ENCODE peak calls at places on chromosomes 7 and 10, in eight cellular contexts. D is upper lobe of right lung; E is naive thymus-derived CD4-positive, alpha-beta T cell; N is breast epithelium; B is CD8-positive, alpha-beta T cell; V is mesenchymal stem cell; R is RWPE1; C is fibroblast of lung. A is an unnamed sample.

GRCh38 chr7:76326646-76327233 is 24.3 kb downstream of the HSPB1 start:
- DNase-seq in B (no peak), R (no peak), E (no peak), V (peak), C (peak), N (no peak), D (no peak), A (no peak)

GRCh38 chr10:23099816-23100215 is 4.4 kb downstream of the MSRB2 start:
- DNase-seq in C (peak), V (no peak), D (no peak), E (no peak), N (no peak), B (no peak), R (no peak), A (no peak)

GRCh38 chr10:22617516-22617915 is 96.9 kb downstream of the PIP4K2A start:
- DNase-seq in C (no peak), D (no peak), V (peak), B (no peak), N (no peak), R (no peak), E (no peak), A (no peak)

GRCh38 chr10:14834588-14834987 is 3.2 kb downstream of the CDNF start:
- DNase-seq in R (no peak), E (no peak), N (no peak), C (no peak), V (no peak), B (no peak), D (no peak), A (no peak)

GRCh38 chr7:151119055-151119415 is 32.8 kb downstream of the AGAP3 start:
- DNase-seq in E (no peak), D (no peak), V (no peak), B (no peak), C (no peak), R (no peak), N (no peak), A (no peak)

GRCh38 chr10:44984671-44985101 is 6.1 kb upstream of the DEPP1 start:
- DNase-seq in R (no peak), E (no peak), D (no peak), C (no peak), B (no peak), V (no peak), N (no peak), A (peak)

GRCh38 chr10:43230909-43231522 is 35.8 kb downstream of the RASGEF1A start:
- DNase-seq in C (no peak), V (no peak), B (peak), E (no peak), D (peak), R (no peak), N (no peak), A (peak)

GRCh38 chr10:642186-642890 is 47.1 kb downstream of the DIP2C start:
- DNase-seq in V (no peak), D (peak), E (no peak), R (peak), C (no peak), N (no peak), B (no peak), A (peak)

GRCh38 chr10:1400129-1400865 is 337.0 kb downstream of the ADARB2 start:
- DNase-seq in N (no peak), B (no peak), V (no peak), R (no peak), C (no peak), D (no peak), E (no peak), A (no peak)

GRCh38 chr7:67753891-67754290 is 757.3 kb downstream of the TYW1 start:
- DNase-seq in B (no peak), E (no peak), C (peak), V (no peak), R (no peak), D (no peak), N (no peak), A (no peak)

GRCh38 chr7:37215524-37215923 is 233.1 kb downstream of the ELMO1 start:
- DNase-seq in C (no peak), V (no peak), R (no peak), N (no peak), E (no peak), D (no peak), B (no peak), A (no peak)

GRCh38 chr7:2231992-2232765 is 566 bp downstream of the MAD1L1 start:
- DNase-seq in V (peak), N (no peak), R (no peak), E (peak), C (peak), B (peak), D (no peak), A (no peak)

GRCh38 chr7:19116121-19117080 is 1.0 kb downstream of the TWIST1 start:
- DNase-seq in V (peak), D (peak), B (no peak), N (no peak), E (no peak), C (peak), R (peak), A (peak)

GRCh38 chr7:19112290-19113000 is 5.0 kb downstream of the TWIST1 start:
- DNase-seq in R (no peak), D (no peak), V (peak), N (no peak), C (peak), E (no peak), B (no peak), A (peak)

GRCh38 chr7:19113001-19113349 is 4.5 kb downstream of the TWIST1 start:
- DNase-seq in C (no peak), N (no peak), B (no peak), V (no peak), D (no peak), R (no peak), E (no peak), A (no peak)

GRCh38 chr7:19113855-19114590 is 3.4 kb downstream of the TWIST1 start:
- DNase-seq in R (peak), E (no peak), D (no peak), C (peak), N (no peak), B (no peak), V (peak), A (no peak)

DNA sequence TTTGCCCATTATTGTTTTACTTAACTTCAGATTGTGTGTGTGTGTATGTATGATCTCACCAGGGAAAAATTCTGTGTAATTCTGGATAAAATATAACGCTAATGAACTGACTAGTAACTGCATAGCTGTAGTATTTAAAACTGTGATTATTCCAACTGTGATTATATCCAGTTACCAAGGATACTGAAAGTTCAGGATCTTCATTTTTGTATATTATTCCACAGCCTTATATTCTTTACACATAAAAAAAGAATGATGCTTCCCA is 2.9 kb downstream of the TWIST1 start:
- DNase-seq in C (peak), D (no peak), B (no peak), R (no peak), V (peak), E (no peak), N (no peak), A (no peak)
- H3K27ac ChIP-seq in C (no peak), D (no peak), B (no peak), R (no peak), V (no peak), E (no peak), N (peak), A (no peak)

DNA sequence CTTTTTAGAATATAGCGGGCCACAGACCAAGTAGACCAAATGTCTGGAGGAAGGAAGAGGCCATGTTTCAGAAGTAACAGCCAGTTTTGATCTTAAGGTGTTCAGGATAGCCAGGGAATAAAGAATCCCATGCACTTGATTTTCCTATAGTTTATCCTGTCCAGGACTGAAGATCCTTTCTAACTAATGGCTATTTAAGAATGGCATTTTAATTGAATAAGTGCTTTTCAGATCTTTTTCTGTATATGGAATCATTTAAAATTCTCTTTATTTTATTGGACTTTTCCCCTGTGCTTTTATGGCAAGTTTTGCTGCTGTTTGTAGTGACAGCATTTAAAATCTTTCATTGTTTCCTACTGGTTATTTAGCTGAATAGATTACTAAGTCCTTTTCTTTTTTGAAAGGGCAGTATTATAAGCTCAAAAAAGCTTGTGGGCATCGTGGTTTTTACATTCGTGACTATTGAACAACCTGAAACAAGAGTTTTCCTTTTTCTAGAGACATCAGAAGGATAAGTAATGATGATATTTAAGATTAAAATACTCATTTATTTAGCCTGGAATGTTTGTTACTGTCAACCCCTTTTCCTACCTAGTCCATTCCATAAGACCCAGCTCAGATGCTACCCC is 2.4 kb downstream of the INPP5F start:
- DNase-seq in E (no peak), R (no peak), N (no peak), V (no peak), D (no peak), B (no peak), C (no peak), A (no peak)
- H3K27ac ChIP-seq in E (no peak), R (no peak), N (no peak), V (no peak), D (no peak), B (no peak), C (no peak), A (peak)

DNA sequence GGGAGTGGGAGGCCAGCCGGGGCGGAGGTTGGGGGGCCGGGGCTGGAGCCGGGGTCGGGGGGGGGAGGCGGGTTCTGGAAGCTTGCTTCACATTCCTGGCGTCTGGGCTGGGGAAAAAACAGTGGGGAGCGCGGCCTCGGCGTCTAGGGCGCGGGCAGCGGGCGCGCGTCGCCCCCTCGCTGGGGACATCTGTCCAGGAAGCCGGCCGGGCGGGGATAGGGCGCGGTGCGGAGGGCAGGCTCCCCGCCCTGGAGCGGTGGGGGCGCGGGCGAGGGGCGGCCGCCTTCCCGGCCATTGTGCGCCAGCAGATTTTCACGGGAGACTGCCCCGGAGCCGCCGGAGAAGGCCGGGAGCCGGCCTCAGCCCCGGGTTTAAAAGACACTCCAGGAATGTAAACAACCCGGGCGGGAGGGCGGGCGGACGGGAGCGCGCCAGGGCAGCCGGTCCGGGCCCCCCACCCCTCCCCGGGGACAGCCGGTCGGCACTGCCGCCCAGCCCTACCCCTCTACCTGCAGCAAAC is 1.4 kb downstream of the ZMIZ1 start:
- DNase-seq in E (no peak), N (no peak), R (no peak), D (peak), C (peak), V (peak), B (no peak), A (peak)
- H3K27ac ChIP-seq in E (peak), N (peak), R (peak), D (peak), C (peak), V (peak), B (no peak), A (peak)

GRCh38 chr7:94656925-94657731 is 1.2 kb upstream of the SGCE start:
- DNase-seq in D (no peak), V (peak), B (peak), E (peak), R (no peak), N (no peak), C (peak), A (no peak)
- H3K27ac ChIP-seq in D (no peak), V (peak), B (no peak), E (no peak), R (peak), N (no peak), C (no peak), A (peak)

GRCh38 chr10:4355346-4355745 is 470.7 kb upstream of the AKR1E2 start:
- DNase-seq in D (no peak), N (no peak), R (no peak), B (no peak), V (peak), C (no peak), E (no peak), A (no peak)

GRCh38 chr10:4352566-4352961 is 473.4 kb upstream of the AKR1E2 start:
- DNase-seq in C (peak), V (peak), D (no peak), N (no peak), B (no peak), R (no peak), E (no peak), A (peak)

GRCh38 chr10:4353059-4353655 is 472.9 kb upstream of the AKR1E2 start:
- DNase-seq in N (no peak), E (no peak), C (peak), B (no peak), R (no peak), D (no peak), V (peak), A (no peak)

GRCh38 chr10:4353964-4354363 is 472.0 kb upstream of the AKR1E2 start:
- DNase-seq in N (no peak), C (peak), E (no peak), R (peak), V (peak), B (no peak), D (no peak), A (no peak)

DNA sequence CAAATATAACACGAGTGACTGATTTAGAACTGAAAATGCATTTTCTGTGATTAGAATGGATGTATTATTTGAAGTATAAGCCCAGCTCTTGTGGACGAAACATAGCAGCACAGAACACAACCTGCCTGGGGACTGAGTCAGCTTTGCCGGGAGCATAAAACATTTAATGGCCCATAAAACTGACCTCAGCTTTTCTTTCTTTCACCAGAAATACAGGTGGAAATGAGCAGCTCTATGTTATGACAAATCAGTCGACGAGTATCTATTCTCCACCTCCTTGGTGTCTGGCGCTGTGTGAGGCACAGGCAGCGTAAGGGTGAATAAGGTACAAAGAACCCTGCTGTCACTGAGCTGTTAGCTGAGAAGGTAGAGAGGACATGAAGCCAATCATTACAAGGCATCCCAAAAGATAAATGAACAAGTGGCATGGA is 471.6 kb upstream of the AKR1E2 start:
- DNase-seq in N (no peak), E (no peak), C (peak), R (peak), B (no peak), V (peak), D (no peak), A (no peak)
- H3K27ac ChIP-seq in N (no peak), E (no peak), C (no peak), R (peak), B (no peak), V (peak), D (no peak), A (peak)

GRCh38 chr7:129032017-129032416 is 22.9 kb downstream of the TNPO3 start:
- DNase-seq in R (no peak), V (no peak), C (no peak), E (no peak), D (no peak), B (no peak), N (no peak), A (no peak)
- H3K27ac ChIP-seq in R (no peak), V (no peak), C (no peak), E (no peak), D (no peak), B (no peak), N (no peak), A (no peak)

DNA sequence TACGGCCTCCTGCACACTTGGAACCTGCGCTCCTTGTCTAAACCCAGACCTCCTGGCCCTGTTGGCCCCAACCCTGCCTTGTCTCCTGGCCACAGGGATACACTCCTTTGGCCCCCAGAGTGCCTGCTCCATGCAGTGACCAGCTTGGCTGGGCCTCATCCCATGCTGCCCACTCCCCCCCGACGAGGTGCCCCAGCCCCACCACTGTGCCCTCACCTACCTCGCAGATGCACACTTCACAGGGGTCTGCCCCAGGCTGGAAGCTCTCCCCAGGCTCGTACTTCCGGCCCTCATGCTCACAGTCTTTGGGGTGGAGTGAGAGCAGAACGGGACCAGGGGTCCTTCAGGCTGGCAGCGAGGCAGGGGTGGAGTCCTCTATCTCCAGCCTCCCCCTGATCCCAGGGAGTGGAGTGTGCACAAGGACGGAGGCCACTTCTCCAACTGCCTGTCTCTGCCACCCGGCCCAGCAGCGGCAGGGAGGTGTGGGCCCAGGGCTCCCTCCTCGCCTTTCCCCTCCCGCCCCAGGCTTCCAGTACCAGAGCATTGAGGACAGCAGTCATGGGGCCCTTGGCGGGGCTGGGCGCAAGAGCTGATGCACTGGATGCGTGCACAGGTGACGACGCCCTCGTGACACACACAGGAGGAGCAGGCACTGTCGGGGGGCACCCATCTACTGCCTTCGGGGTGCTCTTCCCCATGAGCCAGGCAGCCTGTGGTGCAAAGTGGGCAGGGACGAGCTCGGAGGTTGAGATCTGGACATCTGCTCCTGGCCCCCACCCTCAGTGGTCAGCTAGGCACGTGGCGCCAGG is 22.1 kb downstream of the ATP6V1F start:
- DNase-seq in B (no peak), C (no peak), R (no peak), D (peak), E (no peak), V (no peak), N (no peak), A (no peak)
- H3K27ac ChIP-seq in B (no peak), C (no peak), R (no peak), D (no peak), E (no peak), V (no peak), N (no peak), A (no peak)